ENCODE peak calls at places on chromosomes 12 and 14, in four cellular contexts. One of them, this sample, is unnamed.
A peak's percentile ranks its signal among the peaks of the same experiment; 100 is the strongest.

GRCh38 chr12:44247588-44247987 is 411.7 kb downstream of the TMEM117 start:
- DNase-seq in C1 segment of cervical spinal cord: no peak
- DNase-seq in heart right ventricle: no peak
- DNase-seq in activated CD8-positive, alpha-beta memory T cell treated with anti-CD3 and anti-CD28 coated beads, Interleukin-2, amount 50 U/mL, for 4 hours: no peak
- DNase-seq in this sample: no peak

GRCh38 chr12:11573880-11574279 is 75.6 kb upstream of the ETV6 start:
- DNase-seq in C1 segment of cervical spinal cord: no peak
- DNase-seq in heart right ventricle: no peak
- DNase-seq in activated CD8-positive, alpha-beta memory T cell treated with anti-CD3 and anti-CD28 coated beads, Interleukin-2, amount 50 U/mL, for 4 hours: no peak
- DNase-seq in this sample: no peak

GRCh38 chr12:52522346-52523011 is 2.3 kb upstream of the KRT5 start:
- DNase-seq in C1 segment of cervical spinal cord: no peak
- DNase-seq in heart right ventricle: no peak
- DNase-seq in activated CD8-positive, alpha-beta memory T cell treated with anti-CD3 and anti-CD28 coated beads, Interleukin-2, amount 50 U/mL, for 4 hours: no peak
- DNase-seq in this sample: no peak

GRCh38 chr12:112102127-112102526 is 6.5 kb downstream of the NAA25 start:
- DNase-seq in C1 segment of cervical spinal cord: no peak
- DNase-seq in heart right ventricle: no peak
- DNase-seq in activated CD8-positive, alpha-beta memory T cell treated with anti-CD3 and anti-CD28 coated beads, Interleukin-2, amount 50 U/mL, for 4 hours: no peak
- DNase-seq in this sample: no peak

GRCh38 chr12:46370792-46371717 is 1.5 kb downstream of the SLC38A2 start:
- DNase-seq in C1 segment of cervical spinal cord: peak; percentile 80
- DNase-seq in heart right ventricle: peak; percentile 93
- DNase-seq in activated CD8-positive, alpha-beta memory T cell treated with anti-CD3 and anti-CD28 coated beads, Interleukin-2, amount 50 U/mL, for 4 hours: peak; percentile 96
- DNase-seq in this sample: peak; percentile 85

GRCh38 chr14:50778757-50779483 is 52.0 kb downstream of the NIN start:
- DNase-seq in C1 segment of cervical spinal cord: no peak
- DNase-seq in heart right ventricle: no peak
- DNase-seq in activated CD8-positive, alpha-beta memory T cell treated with anti-CD3 and anti-CD28 coated beads, Interleukin-2, amount 50 U/mL, for 4 hours: no peak
- DNase-seq in this sample: no peak

GRCh38 chr12:52091061-52091460 is 11.6 kb downstream of the SMIM41 start:
- DNase-seq in C1 segment of cervical spinal cord: no peak
- DNase-seq in heart right ventricle: no peak
- DNase-seq in activated CD8-positive, alpha-beta memory T cell treated with anti-CD3 and anti-CD28 coated beads, Interleukin-2, amount 50 U/mL, for 4 hours: no peak
- DNase-seq in this sample: no peak

GRCh38 chr12:20044836-20045235 is 323.5 kb upstream of the PDE3A start:
- DNase-seq in C1 segment of cervical spinal cord: no peak
- DNase-seq in heart right ventricle: no peak
- DNase-seq in activated CD8-positive, alpha-beta memory T cell treated with anti-CD3 and anti-CD28 coated beads, Interleukin-2, amount 50 U/mL, for 4 hours: no peak
- DNase-seq in this sample: no peak

GRCh38 chr12:12070149-12070548 is 590 bp upstream of the BCL2L14 start:
- DNase-seq in C1 segment of cervical spinal cord: no peak
- DNase-seq in heart right ventricle: no peak
- DNase-seq in activated CD8-positive, alpha-beta memory T cell treated with anti-CD3 and anti-CD28 coated beads, Interleukin-2, amount 50 U/mL, for 4 hours: no peak
- DNase-seq in this sample: no peak

GRCh38 chr14:26791117-26791806 is 193.4 kb upstream of the NOVA1 start:
- DNase-seq in C1 segment of cervical spinal cord: no peak
- DNase-seq in heart right ventricle: no peak
- DNase-seq in activated CD8-positive, alpha-beta memory T cell treated with anti-CD3 and anti-CD28 coated beads, Interleukin-2, amount 50 U/mL, for 4 hours: no peak
- DNase-seq in this sample: no peak

GRCh38 chr12:109738878-109739665 is 25.4 kb downstream of the FAM222A start:
- DNase-seq in C1 segment of cervical spinal cord: no peak
- DNase-seq in heart right ventricle: no peak
- DNase-seq in activated CD8-positive, alpha-beta memory T cell treated with anti-CD3 and anti-CD28 coated beads, Interleukin-2, amount 50 U/mL, for 4 hours: peak; percentile 6
- DNase-seq in this sample: no peak

GRCh38 chr12:57096099-57096572 is 7.2 kb downstream of the NAB2 start:
- DNase-seq in C1 segment of cervical spinal cord: no peak
- DNase-seq in heart right ventricle: no peak
- DNase-seq in activated CD8-positive, alpha-beta memory T cell treated with anti-CD3 and anti-CD28 coated beads, Interleukin-2, amount 50 U/mL, for 4 hours: no peak
- DNase-seq in this sample: no peak

GRCh38 chr12:93664573-93665138 is 12.5 kb upstream of the CRADD start:
- DNase-seq in C1 segment of cervical spinal cord: no peak
- DNase-seq in heart right ventricle: no peak
- DNase-seq in activated CD8-positive, alpha-beta memory T cell treated with anti-CD3 and anti-CD28 coated beads, Interleukin-2, amount 50 U/mL, for 4 hours: no peak
- DNase-seq in this sample: no peak

GRCh38 chr12:111643428-111643826 is 42.3 kb downstream of the BRAP start:
- DNase-seq in C1 segment of cervical spinal cord: no peak
- DNase-seq in heart right ventricle: no peak
- DNase-seq in activated CD8-positive, alpha-beta memory T cell treated with anti-CD3 and anti-CD28 coated beads, Interleukin-2, amount 50 U/mL, for 4 hours: no peak
- DNase-seq in this sample: no peak

GRCh38 chr12:122203968-122204828 is 689 bp downstream of the B3GNT4 start:
- DNase-seq in C1 segment of cervical spinal cord: no peak
- DNase-seq in heart right ventricle: no peak
- DNase-seq in activated CD8-positive, alpha-beta memory T cell treated with anti-CD3 and anti-CD28 coated beads, Interleukin-2, amount 50 U/mL, for 4 hours: peak; percentile 43
- DNase-seq in this sample: no peak

GRCh38 chr12:80861636-80862378 is 75.9 kb downstream of the LIN7A start:
- DNase-seq in C1 segment of cervical spinal cord: no peak
- DNase-seq in heart right ventricle: no peak
- DNase-seq in activated CD8-positive, alpha-beta memory T cell treated with anti-CD3 and anti-CD28 coated beads, Interleukin-2, amount 50 U/mL, for 4 hours: no peak
- DNase-seq in this sample: no peak

GRCh38 chr12:47400251-47400650 is 305.6 kb downstream of the RPAP3 start:
- DNase-seq in C1 segment of cervical spinal cord: no peak
- DNase-seq in heart right ventricle: no peak
- DNase-seq in activated CD8-positive, alpha-beta memory T cell treated with anti-CD3 and anti-CD28 coated beads, Interleukin-2, amount 50 U/mL, for 4 hours: no peak
- DNase-seq in this sample: no peak

GRCh38 chr14:55756078-55756477 is 176.1 kb downstream of the KTN1 start:
- DNase-seq in C1 segment of cervical spinal cord: no peak
- DNase-seq in heart right ventricle: no peak
- DNase-seq in activated CD8-positive, alpha-beta memory T cell treated with anti-CD3 and anti-CD28 coated beads, Interleukin-2, amount 50 U/mL, for 4 hours: no peak
- DNase-seq in this sample: no peak

GRCh38 chr14:85516239-85517112 is 13.5 kb upstream of the FLRT2 start:
- DNase-seq in C1 segment of cervical spinal cord: no peak
- DNase-seq in heart right ventricle: no peak
- DNase-seq in activated CD8-positive, alpha-beta memory T cell treated with anti-CD3 and anti-CD28 coated beads, Interleukin-2, amount 50 U/mL, for 4 hours: no peak
- DNase-seq in this sample: no peak

GRCh38 chr14:24241829-24242443 is 487 bp downstream of the TINF2 start:
- DNase-seq in C1 segment of cervical spinal cord: peak; percentile 98
- DNase-seq in heart right ventricle: peak; percentile 93
- DNase-seq in activated CD8-positive, alpha-beta memory T cell treated with anti-CD3 and anti-CD28 coated beads, Interleukin-2, amount 50 U/mL, for 4 hours: peak; percentile 92
- DNase-seq in this sample: peak; percentile 95

GRCh38 chr12:53268637-53269562 is 801 bp downstream of the ESPL1 start:
- DNase-seq in C1 segment of cervical spinal cord: no peak
- DNase-seq in heart right ventricle: no peak
- DNase-seq in activated CD8-positive, alpha-beta memory T cell treated with anti-CD3 and anti-CD28 coated beads, Interleukin-2, amount 50 U/mL, for 4 hours: no peak
- DNase-seq in this sample: no peak

GRCh38 chr12:103501447-103501846 is 5.7 kb upstream of the C12orf42 start:
- DNase-seq in C1 segment of cervical spinal cord: no peak
- DNase-seq in heart right ventricle: no peak
- DNase-seq in activated CD8-positive, alpha-beta memory T cell treated with anti-CD3 and anti-CD28 coated beads, Interleukin-2, amount 50 U/mL, for 4 hours: no peak
- DNase-seq in this sample: no peak

GRCh38 chr14:69953266-69953905 is 74.2 kb downstream of the SMOC1 start:
- DNase-seq in C1 segment of cervical spinal cord: peak; percentile 74
- DNase-seq in heart right ventricle: no peak
- DNase-seq in activated CD8-positive, alpha-beta memory T cell treated with anti-CD3 and anti-CD28 coated beads, Interleukin-2, amount 50 U/mL, for 4 hours: no peak
- DNase-seq in this sample: peak; percentile 4